ENCODE peak calls at places on chromosomes 1 and 21, in seven cellular contexts. One of them, this sample, is unnamed.

GRCh38 chr1:55071477-55071876 is 32.1 kb downstream of the PCSK9 start:
- DNase-seq in NT2/D1: peak
- DNase-seq in A172: peak
- DNase-seq in AG09319: no peak
- DNase-seq in stimulated activated CD4-positive, alpha-beta T cell treated with anti-CD3 and anti-CD28 coated beads, TNF-alpha, amount 100 ng/mL, for 48 hours: no peak
- DNase-seq in adipocyte: peak
- DNase-seq in GM10248: no peak
- DNase-seq in this sample: no peak

GRCh38 chr1:243910612-243911011 is 60.6 kb upstream of the AKT3 start:
- DNase-seq in NT2/D1: no peak
- DNase-seq in A172: no peak
- DNase-seq in AG09319: no peak
- DNase-seq in stimulated activated CD4-positive, alpha-beta T cell treated with anti-CD3 and anti-CD28 coated beads, TNF-alpha, amount 100 ng/mL, for 48 hours: no peak
- DNase-seq in adipocyte: no peak
- DNase-seq in GM10248: peak
- DNase-seq in this sample: no peak

GRCh38 chr1:29804181-29804899 is 568.0 kb downstream of the PTPRU start:
- DNase-seq in NT2/D1: no peak
- DNase-seq in A172: no peak
- DNase-seq in AG09319: no peak
- DNase-seq in stimulated activated CD4-positive, alpha-beta T cell treated with anti-CD3 and anti-CD28 coated beads, TNF-alpha, amount 100 ng/mL, for 48 hours: no peak
- DNase-seq in adipocyte: no peak
- DNase-seq in GM10248: no peak
- DNase-seq in this sample: no peak

GRCh38 chr1:225962440-225962975 is 21.5 kb upstream of the LEFTY2 start:
- DNase-seq in NT2/D1: peak
- DNase-seq in A172: no peak
- DNase-seq in AG09319: no peak
- DNase-seq in stimulated activated CD4-positive, alpha-beta T cell treated with anti-CD3 and anti-CD28 coated beads, TNF-alpha, amount 100 ng/mL, for 48 hours: peak
- DNase-seq in adipocyte: peak
- DNase-seq in GM10248: peak
- DNase-seq in this sample: peak

GRCh38 chr1:116289219-116289618 is 83.8 kb upstream of the ATP1A1 start:
- DNase-seq in NT2/D1: no peak
- DNase-seq in A172: no peak
- DNase-seq in AG09319: no peak
- DNase-seq in stimulated activated CD4-positive, alpha-beta T cell treated with anti-CD3 and anti-CD28 coated beads, TNF-alpha, amount 100 ng/mL, for 48 hours: no peak
- DNase-seq in adipocyte: peak
- DNase-seq in GM10248: no peak
- DNase-seq in this sample: no peak

GRCh38 chr1:55215194-55216021 is at the start of gene USP24:
- DNase-seq in NT2/D1: peak
- DNase-seq in A172: peak
- DNase-seq in AG09319: no peak
- DNase-seq in stimulated activated CD4-positive, alpha-beta T cell treated with anti-CD3 and anti-CD28 coated beads, TNF-alpha, amount 100 ng/mL, for 48 hours: peak
- DNase-seq in adipocyte: peak
- DNase-seq in GM10248: peak
- DNase-seq in this sample: peak

GRCh38 chr1:57986432-57986831 is 560.1 kb downstream of the OMA1 start:
- DNase-seq in NT2/D1: no peak
- DNase-seq in A172: no peak
- DNase-seq in AG09319: no peak
- DNase-seq in stimulated activated CD4-positive, alpha-beta T cell treated with anti-CD3 and anti-CD28 coated beads, TNF-alpha, amount 100 ng/mL, for 48 hours: no peak
- DNase-seq in adipocyte: no peak
- DNase-seq in GM10248: peak
- DNase-seq in this sample: no peak

GRCh38 chr1:19921310-19921709 is 2.1 kb downstream of the PLA2G2E start:
- DNase-seq in NT2/D1: no peak
- DNase-seq in A172: no peak
- DNase-seq in AG09319: no peak
- DNase-seq in stimulated activated CD4-positive, alpha-beta T cell treated with anti-CD3 and anti-CD28 coated beads, TNF-alpha, amount 100 ng/mL, for 48 hours: no peak
- DNase-seq in adipocyte: no peak
- DNase-seq in GM10248: no peak
- DNase-seq in this sample: no peak

GRCh38 chr1:225845097-225845496 is 35.2 kb downstream of the EPHX1 start:
- DNase-seq in NT2/D1: no peak
- DNase-seq in A172: no peak
- DNase-seq in AG09319: no peak
- DNase-seq in stimulated activated CD4-positive, alpha-beta T cell treated with anti-CD3 and anti-CD28 coated beads, TNF-alpha, amount 100 ng/mL, for 48 hours: no peak
- DNase-seq in adipocyte: no peak
- DNase-seq in GM10248: no peak
- DNase-seq in this sample: no peak

GRCh38 chr1:112849425-112849966 is 106.5 kb downstream of the SLC16A1 start:
- DNase-seq in NT2/D1: no peak
- DNase-seq in A172: no peak
- DNase-seq in AG09319: no peak
- DNase-seq in stimulated activated CD4-positive, alpha-beta T cell treated with anti-CD3 and anti-CD28 coated beads, TNF-alpha, amount 100 ng/mL, for 48 hours: no peak
- DNase-seq in adipocyte: peak
- DNase-seq in GM10248: no peak
- DNase-seq in this sample: peak

GRCh38 chr1:7278827-7279752 is 492.0 kb upstream of the VAMP3 start:
- DNase-seq in NT2/D1: no peak
- DNase-seq in A172: no peak
- DNase-seq in AG09319: no peak
- DNase-seq in stimulated activated CD4-positive, alpha-beta T cell treated with anti-CD3 and anti-CD28 coated beads, TNF-alpha, amount 100 ng/mL, for 48 hours: no peak
- DNase-seq in adipocyte: no peak
- DNase-seq in GM10248: no peak
- DNase-seq in this sample: no peak

GRCh38 chr1:54244655-54245054 is 44.7 kb downstream of the MRPL37 start:
- DNase-seq in NT2/D1: no peak
- DNase-seq in A172: no peak
- DNase-seq in AG09319: no peak
- DNase-seq in stimulated activated CD4-positive, alpha-beta T cell treated with anti-CD3 and anti-CD28 coated beads, TNF-alpha, amount 100 ng/mL, for 48 hours: no peak
- DNase-seq in adipocyte: no peak
- DNase-seq in GM10248: no peak
- DNase-seq in this sample: no peak

GRCh38 chr1:94045465-94046056 is 75.4 kb downstream of the ABCA4 start:
- DNase-seq in NT2/D1: peak
- DNase-seq in A172: peak
- DNase-seq in AG09319: peak
- DNase-seq in stimulated activated CD4-positive, alpha-beta T cell treated with anti-CD3 and anti-CD28 coated beads, TNF-alpha, amount 100 ng/mL, for 48 hours: no peak
- DNase-seq in adipocyte: peak
- DNase-seq in GM10248: peak
- DNase-seq in this sample: peak

GRCh38 chr1:216690593-216690992 is 32.6 kb downstream of the ESRRG start:
- DNase-seq in NT2/D1: no peak
- DNase-seq in A172: no peak
- DNase-seq in AG09319: no peak
- DNase-seq in stimulated activated CD4-positive, alpha-beta T cell treated with anti-CD3 and anti-CD28 coated beads, TNF-alpha, amount 100 ng/mL, for 48 hours: no peak
- DNase-seq in adipocyte: no peak
- DNase-seq in GM10248: no peak
- DNase-seq in this sample: no peak

GRCh38 chr1:109167114-109167513 is 46.6 kb upstream of the SARS1 start:
- DNase-seq in NT2/D1: no peak
- DNase-seq in A172: no peak
- DNase-seq in AG09319: no peak
- DNase-seq in stimulated activated CD4-positive, alpha-beta T cell treated with anti-CD3 and anti-CD28 coated beads, TNF-alpha, amount 100 ng/mL, for 48 hours: no peak
- DNase-seq in adipocyte: no peak
- DNase-seq in GM10248: peak
- DNase-seq in this sample: peak

GRCh38 chr1:72009756-72010441 is 272.4 kb downstream of the NEGR1 start:
- DNase-seq in NT2/D1: no peak
- DNase-seq in A172: no peak
- DNase-seq in AG09319: no peak
- DNase-seq in stimulated activated CD4-positive, alpha-beta T cell treated with anti-CD3 and anti-CD28 coated beads, TNF-alpha, amount 100 ng/mL, for 48 hours: no peak
- DNase-seq in adipocyte: no peak
- DNase-seq in GM10248: no peak
- DNase-seq in this sample: peak

GRCh38 chr21:23401278-23401677 is 2206.0 kb downstream of the MRPL39 start:
- DNase-seq in NT2/D1: peak
- DNase-seq in A172: peak
- DNase-seq in AG09319: no peak
- DNase-seq in stimulated activated CD4-positive, alpha-beta T cell treated with anti-CD3 and anti-CD28 coated beads, TNF-alpha, amount 100 ng/mL, for 48 hours: no peak
- DNase-seq in adipocyte: no peak
- DNase-seq in GM10248: no peak
- DNase-seq in this sample: no peak

GRCh38 chr1:187641463-187641862 is 812.7 kb downstream of the PLA2G4A start:
- DNase-seq in NT2/D1: no peak
- DNase-seq in A172: peak
- DNase-seq in AG09319: no peak
- DNase-seq in stimulated activated CD4-positive, alpha-beta T cell treated with anti-CD3 and anti-CD28 coated beads, TNF-alpha, amount 100 ng/mL, for 48 hours: no peak
- DNase-seq in adipocyte: no peak
- DNase-seq in GM10248: no peak
- DNase-seq in this sample: no peak

GRCh38 chr21:41624674-41625310 is 116.8 kb upstream of the TMPRSS2 start:
- DNase-seq in NT2/D1: no peak
- DNase-seq in A172: no peak
- DNase-seq in AG09319: no peak
- DNase-seq in stimulated activated CD4-positive, alpha-beta T cell treated with anti-CD3 and anti-CD28 coated beads, TNF-alpha, amount 100 ng/mL, for 48 hours: no peak
- DNase-seq in adipocyte: no peak
- DNase-seq in GM10248: no peak
- DNase-seq in this sample: no peak

GRCh38 chr1:217718873-217719272 is 87.7 kb downstream of the SPATA17 start:
- DNase-seq in NT2/D1: no peak
- DNase-seq in A172: peak
- DNase-seq in AG09319: no peak
- DNase-seq in stimulated activated CD4-positive, alpha-beta T cell treated with anti-CD3 and anti-CD28 coated beads, TNF-alpha, amount 100 ng/mL, for 48 hours: no peak
- DNase-seq in adipocyte: no peak
- DNase-seq in GM10248: no peak
- DNase-seq in this sample: no peak

GRCh38 chr1:109239580-109240068 is 9.7 kb upstream of the CELSR2 start:
- DNase-seq in NT2/D1: peak
- DNase-seq in A172: no peak
- DNase-seq in AG09319: no peak
- DNase-seq in stimulated activated CD4-positive, alpha-beta T cell treated with anti-CD3 and anti-CD28 coated beads, TNF-alpha, amount 100 ng/mL, for 48 hours: no peak
- DNase-seq in adipocyte: peak
- DNase-seq in GM10248: peak
- DNase-seq in this sample: no peak

GRCh38 chr21:15278279-15278678 is 213.5 kb upstream of the NRIP1 start:
- DNase-seq in NT2/D1: no peak
- DNase-seq in A172: no peak
- DNase-seq in AG09319: no peak
- DNase-seq in stimulated activated CD4-positive, alpha-beta T cell treated with anti-CD3 and anti-CD28 coated beads, TNF-alpha, amount 100 ng/mL, for 48 hours: no peak
- DNase-seq in adipocyte: no peak
- DNase-seq in GM10248: no peak
- DNase-seq in this sample: no peak

GRCh38 chr21:45992311-45993209 is 11.0 kb downstream of the COL6A1 start:
- DNase-seq in NT2/D1: no peak
- DNase-seq in A172: no peak
- DNase-seq in AG09319: no peak
- DNase-seq in stimulated activated CD4-positive, alpha-beta T cell treated with anti-CD3 and anti-CD28 coated beads, TNF-alpha, amount 100 ng/mL, for 48 hours: no peak
- DNase-seq in adipocyte: no peak
- DNase-seq in GM10248: no peak
- DNase-seq in this sample: no peak

GRCh38 chr1:167148388-167148787 is 54.5 kb downstream of the STYXL2 start:
- DNase-seq in NT2/D1: no peak
- DNase-seq in A172: no peak
- DNase-seq in AG09319: no peak
- DNase-seq in stimulated activated CD4-positive, alpha-beta T cell treated with anti-CD3 and anti-CD28 coated beads, TNF-alpha, amount 100 ng/mL, for 48 hours: no peak
- DNase-seq in adipocyte: no peak
- DNase-seq in GM10248: no peak
- DNase-seq in this sample: no peak

GRCh38 chr1:214439352-214440119 is 111.9 kb downstream of the PTPN14 start:
- DNase-seq in NT2/D1: no peak
- DNase-seq in A172: peak
- DNase-seq in AG09319: no peak
- DNase-seq in stimulated activated CD4-positive, alpha-beta T cell treated with anti-CD3 and anti-CD28 coated beads, TNF-alpha, amount 100 ng/mL, for 48 hours: peak
- DNase-seq in adipocyte: no peak
- DNase-seq in GM10248: peak
- DNase-seq in this sample: no peak

GRCh38 chr1:19704247-19705113 is 39.8 kb downstream of the HTR6 start:
- DNase-seq in NT2/D1: no peak
- DNase-seq in A172: peak
- DNase-seq in AG09319: peak
- DNase-seq in stimulated activated CD4-positive, alpha-beta T cell treated with anti-CD3 and anti-CD28 coated beads, TNF-alpha, amount 100 ng/mL, for 48 hours: no peak
- DNase-seq in adipocyte: peak
- DNase-seq in GM10248: peak
- DNase-seq in this sample: peak

GRCh38 chr1:100320311-100321097 is 31.8 kb upstream of the CDC14A start:
- DNase-seq in NT2/D1: no peak
- DNase-seq in A172: no peak
- DNase-seq in AG09319: no peak
- DNase-seq in stimulated activated CD4-positive, alpha-beta T cell treated with anti-CD3 and anti-CD28 coated beads, TNF-alpha, amount 100 ng/mL, for 48 hours: no peak
- DNase-seq in adipocyte: no peak
- DNase-seq in GM10248: no peak
- DNase-seq in this sample: no peak

GRCh38 chr1:32876341-32877210 is 5.9 kb upstream of the FNDC5 start:
- DNase-seq in NT2/D1: no peak
- DNase-seq in A172: peak
- DNase-seq in AG09319: no peak
- DNase-seq in stimulated activated CD4-positive, alpha-beta T cell treated with anti-CD3 and anti-CD28 coated beads, TNF-alpha, amount 100 ng/mL, for 48 hours: peak
- DNase-seq in adipocyte: peak
- DNase-seq in GM10248: peak
- DNase-seq in this sample: no peak

GRCh38 chr1:230049731-230050130 is 17.3 kb upstream of the GALNT2 start:
- DNase-seq in NT2/D1: no peak
- DNase-seq in A172: no peak
- DNase-seq in AG09319: no peak
- DNase-seq in stimulated activated CD4-positive, alpha-beta T cell treated with anti-CD3 and anti-CD28 coated beads, TNF-alpha, amount 100 ng/mL, for 48 hours: no peak
- DNase-seq in adipocyte: no peak
- DNase-seq in GM10248: no peak
- DNase-seq in this sample: no peak

GRCh38 chr1:209246660-209247059 is 336.9 kb upstream of the CAMK1G start:
- DNase-seq in NT2/D1: no peak
- DNase-seq in A172: peak
- DNase-seq in AG09319: no peak
- DNase-seq in stimulated activated CD4-positive, alpha-beta T cell treated with anti-CD3 and anti-CD28 coated beads, TNF-alpha, amount 100 ng/mL, for 48 hours: no peak
- DNase-seq in adipocyte: peak
- DNase-seq in GM10248: no peak
- DNase-seq in this sample: no peak

GRCh38 chr1:54474500-54475235 is 68.5 kb upstream of the SSBP3 start:
- DNase-seq in NT2/D1: no peak
- DNase-seq in A172: no peak
- DNase-seq in AG09319: no peak
- DNase-seq in stimulated activated CD4-positive, alpha-beta T cell treated with anti-CD3 and anti-CD28 coated beads, TNF-alpha, amount 100 ng/mL, for 48 hours: no peak
- DNase-seq in adipocyte: no peak
- DNase-seq in GM10248: no peak
- DNase-seq in this sample: no peak

GRCh38 chr1:227892930-227893695 is 54.6 kb downstream of the WNT9A start:
- DNase-seq in NT2/D1: no peak
- DNase-seq in A172: no peak
- DNase-seq in AG09319: no peak
- DNase-seq in stimulated activated CD4-positive, alpha-beta T cell treated with anti-CD3 and anti-CD28 coated beads, TNF-alpha, amount 100 ng/mL, for 48 hours: no peak
- DNase-seq in adipocyte: no peak
- DNase-seq in GM10248: no peak
- DNase-seq in this sample: peak

GRCh38 chr1:154730986-154731489 is 123.1 kb upstream of the ADAR start:
- DNase-seq in NT2/D1: no peak
- DNase-seq in A172: peak
- DNase-seq in AG09319: no peak
- DNase-seq in stimulated activated CD4-positive, alpha-beta T cell treated with anti-CD3 and anti-CD28 coated beads, TNF-alpha, amount 100 ng/mL, for 48 hours: no peak
- DNase-seq in adipocyte: peak
- DNase-seq in GM10248: no peak
- DNase-seq in this sample: no peak

GRCh38 chr21:18522181-18522771 is 118.7 kb upstream of the TMPRSS15 start:
- DNase-seq in NT2/D1: no peak
- DNase-seq in A172: no peak
- DNase-seq in AG09319: no peak
- DNase-seq in stimulated activated CD4-positive, alpha-beta T cell treated with anti-CD3 and anti-CD28 coated beads, TNF-alpha, amount 100 ng/mL, for 48 hours: no peak
- DNase-seq in adipocyte: no peak
- DNase-seq in GM10248: no peak
- DNase-seq in this sample: no peak

GRCh38 chr21:28336299-28336698 is 656.4 kb downstream of the LTN1 start:
- DNase-seq in NT2/D1: peak
- DNase-seq in A172: peak
- DNase-seq in AG09319: peak
- DNase-seq in stimulated activated CD4-positive, alpha-beta T cell treated with anti-CD3 and anti-CD28 coated beads, TNF-alpha, amount 100 ng/mL, for 48 hours: no peak
- DNase-seq in adipocyte: peak
- DNase-seq in GM10248: no peak
- DNase-seq in this sample: no peak

GRCh38 chr1:218380125-218380977 is 35.2 kb downstream of the TGFB2 start:
- DNase-seq in NT2/D1: no peak
- DNase-seq in A172: peak
- DNase-seq in AG09319: peak
- DNase-seq in stimulated activated CD4-positive, alpha-beta T cell treated with anti-CD3 and anti-CD28 coated beads, TNF-alpha, amount 100 ng/mL, for 48 hours: no peak
- DNase-seq in adipocyte: peak
- DNase-seq in GM10248: no peak
- DNase-seq in this sample: no peak

GRCh38 chr1:25432749-25433388 is 2.2 kb downstream of the MACO1 start:
- DNase-seq in NT2/D1: no peak
- DNase-seq in A172: no peak
- DNase-seq in AG09319: no peak
- DNase-seq in stimulated activated CD4-positive, alpha-beta T cell treated with anti-CD3 and anti-CD28 coated beads, TNF-alpha, amount 100 ng/mL, for 48 hours: no peak
- DNase-seq in adipocyte: no peak
- DNase-seq in GM10248: no peak
- DNase-seq in this sample: no peak

GRCh38 chr1:22412932-22413727 is 38.5 kb upstream of the ZBTB40 start:
- DNase-seq in NT2/D1: no peak
- DNase-seq in A172: no peak
- DNase-seq in AG09319: no peak
- DNase-seq in stimulated activated CD4-positive, alpha-beta T cell treated with anti-CD3 and anti-CD28 coated beads, TNF-alpha, amount 100 ng/mL, for 48 hours: no peak
- DNase-seq in adipocyte: peak
- DNase-seq in GM10248: no peak
- DNase-seq in this sample: no peak